ENCODE peak calls at places on chromosomes 11 and 22, in seven cellular contexts. V, U, W, T, Z, N and M are unnamed samples.

GRCh38 chr11:73384871-73385692 is 8.9 kb downstream of the RELT start:
- DNase-seq in T (no peak), U (peak), Z (peak), N (peak), W (peak), V (no peak), M (no peak)

GRCh38 chr11:112523477-112523876 is 262.8 kb upstream of the PLET1 start:
- DNase-seq in N (no peak), Z (no peak), T (no peak), U (no peak), V (peak), W (no peak), M (no peak)

GRCh38 chr11:102603091-102603490 is 22.0 kb downstream of the MMP20 start:
- DNase-seq in U (peak), Z (no peak), T (no peak), N (no peak), W (no peak), V (no peak), M (no peak)

GRCh38 chr11:10550988-10551657 is 10.1 kb upstream of the RNF141 start:
- DNase-seq in W (no peak), N (no peak), T (no peak), V (no peak), Z (no peak), U (no peak), M (no peak)

GRCh38 chr11:64204464-64204989 is 2.0 kb upstream of the FERMT3 start:
- DNase-seq in N (peak), Z (peak), U (peak), T (peak), V (peak), W (peak), M (peak)

GRCh38 chr11:117419136-117419914 is 91.7 kb downstream of the CEP164 start:
- DNase-seq in V (no peak), T (no peak), Z (no peak), W (no peak), N (no peak), U (no peak), M (no peak)

GRCh38 chr11:15006139-15006759 is 34.1 kb upstream of the CALCA start:
- DNase-seq in N (no peak), V (peak), Z (peak), W (no peak), U (peak), T (peak), M (peak)

GRCh38 chr11:1232328-1233321 is 9.8 kb downstream of the MUC5B start:
- DNase-seq in N (peak), T (no peak), Z (no peak), V (no peak), W (peak), U (no peak), M (no peak)

GRCh38 chr11:74773481-74773880 is 24.8 kb downstream of the RNF169 start:
- DNase-seq in W (no peak), N (no peak), V (no peak), U (peak), Z (no peak), T (peak), M (no peak)

GRCh38 chr22:22520020-22520656 is at the start of gene ZNF280A:
- DNase-seq in Z (no peak), V (peak), T (peak), U (peak), W (no peak), N (no peak), M (no peak)

GRCh38 chr22:22520667-22521602 is 865 bp upstream of the ZNF280A start:
- DNase-seq in W (no peak), N (no peak), T (peak), Z (no peak), U (peak), V (peak), M (no peak)

GRCh38 chr22:22521631-22522030 is 1.6 kb upstream of the ZNF280A start:
- DNase-seq in T (no peak), Z (no peak), W (no peak), U (no peak), V (no peak), N (no peak), M (no peak)

GRCh38 chr22:22516992-22517391 is 3.1 kb downstream of the ZNF280A start:
- DNase-seq in U (no peak), Z (no peak), T (no peak), V (no peak), N (no peak), W (no peak), M (no peak)

GRCh38 chr22:22519591-22519990 is 479 bp downstream of the ZNF280A start:
- DNase-seq in N (no peak), W (no peak), Z (no peak), U (peak), V (no peak), T (peak), M (no peak)
- H3K4me3 ChIP-seq in N (no peak), W (no peak), Z (no peak), U (peak), V (no peak), T (no peak), M (no peak)

DNA sequence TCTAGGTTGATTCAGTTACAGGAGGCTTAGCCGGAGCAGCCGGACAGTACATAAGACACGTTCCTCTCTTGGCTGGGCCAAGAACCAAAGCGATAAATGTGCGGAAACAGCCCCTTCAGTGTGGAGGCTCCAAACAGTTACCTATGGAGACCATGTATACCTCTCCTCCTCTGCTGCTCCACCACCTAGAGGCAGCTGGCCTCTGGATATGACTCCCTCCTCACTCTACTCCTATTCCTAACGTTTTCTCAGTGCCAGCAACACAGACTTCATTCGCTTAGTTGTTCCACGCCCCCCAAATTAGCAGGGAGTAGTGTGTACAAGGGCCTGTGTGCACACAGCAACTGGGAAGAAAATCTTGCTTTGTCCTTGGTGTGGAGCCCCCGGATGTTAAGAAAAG is 362.2 kb upstream of the KIRREL3 start:
- DNase-seq in Z (no peak), W (no peak), V (no peak), U (no peak), T (no peak), N (no peak), M (no peak)
- H3K4me3 ChIP-seq in Z (no peak), W (no peak), V (no peak), U (no peak), T (no peak), N (no peak), M (no peak)

GRCh38 chr11:6538892-6539291 is 41.8 kb downstream of the DNHD1 start:
- DNase-seq in N (no peak), Z (no peak), T (no peak), W (no peak), V (no peak), U (no peak), M (no peak)
- H3K4me3 ChIP-seq in N (no peak), Z (no peak), T (no peak), W (no peak), V (no peak), U (no peak), M (no peak)

DNA sequence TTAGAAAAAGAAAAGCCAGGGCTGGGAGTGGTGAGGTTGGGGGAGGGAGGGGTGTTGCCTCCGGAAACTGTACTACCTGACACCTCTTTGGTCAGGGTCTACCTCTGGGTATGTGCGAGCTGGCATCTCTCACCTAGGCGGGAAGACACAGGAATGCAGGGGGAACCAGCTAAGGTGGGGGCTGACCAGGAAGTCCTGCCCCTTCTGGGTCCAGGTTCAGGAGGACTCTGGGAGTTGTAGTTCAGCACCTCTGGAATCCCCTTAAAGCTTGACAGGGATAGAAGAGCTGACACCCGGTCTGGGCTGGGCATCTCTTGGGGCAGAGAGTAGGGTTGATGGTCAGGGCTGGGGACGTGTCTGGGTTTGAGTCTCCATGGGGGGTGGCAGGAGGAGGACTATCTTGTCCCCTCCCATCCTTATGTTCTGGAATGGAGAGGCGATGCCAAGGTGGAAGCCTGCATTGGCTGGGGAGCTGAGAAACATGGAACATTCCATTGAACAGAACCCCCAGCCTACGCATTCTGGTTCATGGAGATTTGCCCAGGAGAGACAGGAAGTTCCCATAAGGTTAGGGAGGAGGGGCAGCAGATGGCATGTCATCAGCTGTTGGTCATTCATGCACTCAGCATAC is 2.1 kb upstream of the KIAA1671 start:
- DNase-seq in V (peak), Z (no peak), T (no peak), N (no peak), U (peak), W (no peak), M (no peak)
- H3K4me3 ChIP-seq in V (peak), Z (no peak), T (no peak), N (no peak), U (no peak), W (no peak), M (no peak)

GRCh38 chr22:48643066-48643731 is 1184.5 kb downstream of the BRD1 start:
- DNase-seq in W (peak), T (no peak), Z (no peak), N (no peak), U (no peak), V (no peak), M (no peak)
- H3K4me3 ChIP-seq in W (no peak), T (no peak), Z (no peak), N (no peak), U (no peak), V (no peak), M (no peak)